ENCODE peak calls at places on chromosome 20, in seven cellular contexts. P, G, I, Y, B, R and O are unnamed samples.

GRCh38 chr20:18288748-18289705 is 700 bp downstream of the ZNF133 start:
- DNase-seq in P (no peak), G (no peak), I (no peak), Y (no peak), B (no peak), R (peak), O (no peak)

GRCh38 chr20:62876826-62877728 is 15.5 kb upstream of the TCFL5 start:
- DNase-seq in P (no peak), G (no peak), I (no peak), Y (peak), B (peak), R (peak), O (peak)

GRCh38 chr20:25397827-25398226 is 7.2 kb upstream of the ABHD12 start:
- DNase-seq in P (no peak), G (no peak), I (no peak), Y (no peak), B (no peak), R (no peak), O (no peak)

GRCh38 chr20:48657426-48658197 is 170.2 kb downstream of the PREX1 start:
- DNase-seq in P (peak), G (peak), I (peak), Y (peak), B (no peak), R (peak), O (peak)

GRCh38 chr20:1876975-1877603 is 18.1 kb upstream of the SIRPA start:
- DNase-seq in P (no peak), G (peak), I (no peak), Y (no peak), B (no peak), R (no peak), O (no peak)

GRCh38 chr20:45008521-45009049 is 42.3 kb downstream of the STK4 start:
- DNase-seq in P (no peak), G (no peak), I (no peak), Y (no peak), B (no peak), R (no peak), O (no peak)

GRCh38 chr20:40686893-40687292 is 2.1 kb downstream of the MAFB start:
- DNase-seq in P (no peak), G (no peak), I (no peak), Y (no peak), B (no peak), R (no peak), O (no peak)

GRCh38 chr20:63794614-63795013 is 36.5 kb downstream of the ZBTB46 start:
- DNase-seq in P (no peak), G (no peak), I (no peak), Y (no peak), B (no peak), R (no peak), O (no peak)

GRCh38 chr20:16286601-16287000 is 286.6 kb downstream of the KIF16B start:
- DNase-seq in P (no peak), G (no peak), I (no peak), Y (no peak), B (no peak), R (no peak), O (no peak)

GRCh38 chr20:62352402-62353288 is 14.5 kb downstream of the LAMA5 start:
- DNase-seq in P (no peak), G (no peak), I (no peak), Y (peak), B (peak), R (no peak), O (peak)

GRCh38 chr20:1528811-1529210 is 28.7 kb downstream of the SIRPD start:
- DNase-seq in P (no peak), G (no peak), I (no peak), Y (no peak), B (no peak), R (no peak), O (no peak)

GRCh38 chr20:17262786-17263185 is 35.9 kb downstream of the PCSK2 start:
- DNase-seq in P (no peak), G (no peak), I (no peak), Y (no peak), B (no peak), R (no peak), O (no peak)

GRCh38 chr20:8943638-8944037 is 125.2 kb upstream of the PLCB4 start:
- DNase-seq in P (no peak), G (no peak), I (no peak), Y (no peak), B (no peak), R (no peak), O (no peak)

GRCh38 chr20:19757487-19757972 is 528 bp upstream of the RIN2 start:
- DNase-seq in P (no peak), G (no peak), I (no peak), Y (peak), B (peak), R (peak), O (peak)

GRCh38 chr20:34190679-34191090 is 50.5 kb upstream of the ASIP start:
- DNase-seq in P (peak), G (peak), I (no peak), Y (peak), B (peak), R (peak), O (peak)

GRCh38 chr20:50172347-50173013 is 18.1 kb upstream of the CEBPB start:
- DNase-seq in P (no peak), G (peak), I (no peak), Y (peak), B (peak), R (peak), O (peak)

GRCh38 chr20:53899351-53900167 is 170.8 kb downstream of the BCAS1 start:
- DNase-seq in P (peak), G (peak), I (peak), Y (no peak), B (no peak), R (no peak), O (no peak)

GRCh38 chr20:63014710-63015109 is 7.9 kb upstream of the BHLHE23 start:
- DNase-seq in P (no peak), G (peak), I (no peak), Y (no peak), B (peak), R (no peak), O (no peak)

GRCh38 chr20:19769516-19769915 is 11.5 kb downstream of the RIN2 start:
- DNase-seq in P (no peak), G (no peak), I (no peak), Y (no peak), B (no peak), R (no peak), O (no peak)

GRCh38 chr20:53873249-53873642 is 197.1 kb downstream of the BCAS1 start:
- DNase-seq in P (no peak), G (no peak), I (no peak), Y (no peak), B (no peak), R (no peak), O (no peak)

GRCh38 chr20:63574829-63575720 is 1.0 kb upstream of the HELZ2 start:
- DNase-seq in P (no peak), G (no peak), I (no peak), Y (no peak), B (no peak), R (no peak), O (no peak)

GRCh38 chr20:50292324-50293243 is 102.0 kb downstream of the CEBPB start:
- DNase-seq in P (no peak), G (no peak), I (no peak), Y (peak), B (peak), R (peak), O (peak)

GRCh38 chr20:2799688-2800589 is 488 bp downstream of the CPXM1 start:
- DNase-seq in P (no peak), G (peak), I (no peak), Y (no peak), B (no peak), R (no peak), O (no peak)

GRCh38 chr20:10511166-10511506 is 76.0 kb downstream of the SLX4IP start:
- DNase-seq in P (no peak), G (no peak), I (no peak), Y (no peak), B (no peak), R (no peak), O (no peak)
- TF ChIP-seq CTCF in P (no peak), G (no peak), I (no peak), Y (peak), B (no peak), R (no peak), O (no peak)

DNA sequence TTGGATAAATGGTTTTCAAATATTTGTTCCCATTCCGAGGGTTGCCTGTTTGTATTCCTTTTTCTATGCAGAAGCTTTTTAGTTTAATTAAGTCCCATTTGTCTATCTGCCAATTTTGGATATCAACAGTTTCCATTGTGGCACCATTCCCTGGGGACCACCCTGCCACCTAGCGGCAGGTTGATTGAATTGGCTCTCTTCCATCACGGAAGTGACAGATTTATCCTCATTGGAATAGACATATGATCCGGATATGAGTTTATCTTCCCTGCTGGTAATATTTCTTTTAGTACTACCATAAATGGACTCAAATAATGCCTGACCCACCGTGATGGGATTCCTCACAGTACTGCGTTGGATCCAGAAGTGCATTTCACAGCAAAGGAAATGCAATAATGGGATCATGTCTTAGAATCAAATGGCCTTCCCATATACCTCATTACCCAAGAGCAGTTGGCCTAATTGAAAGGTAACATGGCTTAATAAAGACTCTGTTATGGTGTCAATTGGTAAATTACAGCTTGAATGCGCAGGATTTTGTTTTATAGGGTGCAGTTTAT is 327.0 kb downstream of the BMP2 start:
- DNase-seq in P (no peak), G (no peak), I (no peak), Y (no peak), B (peak), R (peak), O (no peak)
- TF ChIP-seq CTCF in P (peak), G (peak), I (no peak), Y (no peak), B (no peak), R (peak), O (peak)

GRCh38 chr20:31718952-31719643 is 3.6 kb downstream of the BCL2L1 start:
- DNase-seq in P (no peak), G (no peak), I (no peak), Y (no peak), B (no peak), R (no peak), O (no peak)

GRCh38 chr20:31715766-31716165 is 6.9 kb downstream of the BCL2L1 start:
- DNase-seq in P (no peak), G (no peak), I (no peak), Y (no peak), B (no peak), R (no peak), O (no peak)

GRCh38 chr20:31716351-31716750 is 6.3 kb downstream of the BCL2L1 start:
- DNase-seq in P (no peak), G (no peak), I (no peak), Y (no peak), B (no peak), R (no peak), O (no peak)

GRCh38 chr20:31716818-31717477 is 5.7 kb downstream of the BCL2L1 start:
- DNase-seq in P (no peak), G (no peak), I (no peak), Y (no peak), B (no peak), R (no peak), O (no peak)

GRCh38 chr20:31717478-31717946 is 5.2 kb downstream of the BCL2L1 start:
- DNase-seq in P (no peak), G (peak), I (no peak), Y (no peak), B (no peak), R (no peak), O (no peak)
- TF ChIP-seq CTCF in P (no peak), G (no peak), I (no peak), Y (no peak), B (no peak), R (no peak), O (no peak)

GRCh38 chr20:59084041-59084841 is 41.7 kb upstream of the PRELID3B start:
- DNase-seq in P (no peak), G (no peak), I (no peak), Y (no peak), B (peak), R (no peak), O (peak)

GRCh38 chr20:59078231-59078630 is 35.6 kb upstream of the PRELID3B start:
- DNase-seq in P (no peak), G (no peak), I (no peak), Y (no peak), B (no peak), R (no peak), O (no peak)

GRCh38 chr20:59081036-59081435 is 38.5 kb upstream of the PRELID3B start:
- DNase-seq in P (no peak), G (no peak), I (no peak), Y (no peak), B (no peak), R (no peak), O (no peak)

GRCh38 chr20:59082981-59083380 is 40.4 kb upstream of the PRELID3B start:
- DNase-seq in P (no peak), G (no peak), I (no peak), Y (no peak), B (no peak), R (peak), O (no peak)

DNA sequence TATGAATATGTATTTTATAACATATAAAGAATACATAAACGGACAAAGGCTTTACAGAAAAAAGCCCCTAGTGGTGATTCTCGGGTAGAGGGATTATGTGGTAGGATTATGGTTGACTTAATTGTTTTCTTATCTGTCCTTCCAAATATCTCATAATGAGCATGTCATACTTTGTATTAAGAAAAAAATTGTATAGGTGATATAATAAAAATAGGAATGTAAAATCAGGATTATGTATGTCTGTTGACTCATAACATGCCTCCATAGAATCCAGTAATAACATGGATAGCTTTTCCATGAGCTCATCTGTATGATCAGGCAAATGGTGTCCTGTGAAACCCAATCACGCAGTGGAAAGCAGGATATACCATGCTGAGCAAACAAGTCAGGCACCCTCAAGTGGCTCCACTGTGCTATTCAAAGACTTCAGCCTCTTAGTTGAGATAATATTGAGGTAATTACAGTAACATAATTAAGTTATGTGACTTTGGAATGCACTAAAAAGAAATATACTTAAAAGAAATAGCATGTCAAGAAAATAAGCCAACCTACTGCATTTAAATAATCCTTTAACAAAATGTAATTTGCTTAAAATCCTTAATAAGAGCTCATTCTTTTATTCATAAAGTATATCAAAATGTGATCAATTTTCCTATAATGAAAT is 39.6 kb upstream of the PRELID3B start:
- DNase-seq in P (no peak), G (no peak), I (no peak), Y (no peak), B (no peak), R (no peak), O (no peak)
- TF ChIP-seq CTCF in P (peak), G (no peak), I (peak), Y (no peak), B (peak), R (peak), O (peak)

GRCh38 chr20:38168791-38169589 is 3.9 kb upstream of the TGM2 start:
- DNase-seq in P (no peak), G (no peak), I (no peak), Y (no peak), B (no peak), R (no peak), O (no peak)
- TF ChIP-seq CTCF in P (no peak), G (no peak), I (no peak), Y (no peak), B (peak), R (no peak), O (no peak)